ENCODE peak calls at places on chromosomes 2 and 18, in four cellular contexts. One of them, this sample, is unnamed.

GRCh38 chr2:47225061-47225783 is 70.1 kb upstream of the STPG4 start:
- DNase-seq in Panc1: peak; percentile 41
- DNase-seq in HepG2: peak; percentile 97
- DNase-seq in K562: peak; percentile 63
- DNase-seq in this sample: peak; percentile 3

GRCh38 chr2:121696410-121696930 is 40.2 kb downstream of the NIFK start:
- DNase-seq in Panc1: no peak
- DNase-seq in HepG2: no peak
- DNase-seq in K562: no peak
- DNase-seq in this sample: no peak

GRCh38 chr18:25503567-25504081 is 151.7 kb upstream of the ZNF521 start:
- DNase-seq in Panc1: no peak
- DNase-seq in HepG2: peak; percentile 17
- DNase-seq in K562: no peak
- DNase-seq in this sample: peak; percentile 12

GRCh38 chr18:36311026-36311570 is 13.6 kb downstream of the FHOD3 start:
- DNase-seq in Panc1: no peak
- DNase-seq in HepG2: no peak
- DNase-seq in K562: no peak
- DNase-seq in this sample: no peak

GRCh38 chr2:171434671-171434980 is 600 bp downstream of the DCAF17 start:
- DNase-seq in Panc1: no peak
- DNase-seq in HepG2: peak; percentile 76
- DNase-seq in K562: no peak
- DNase-seq in this sample: no peak

GRCh38 chr18:44789704-44790103 is 109.0 kb downstream of the SETBP1 start:
- DNase-seq in Panc1: no peak
- DNase-seq in HepG2: peak; percentile 43
- DNase-seq in K562: no peak
- DNase-seq in this sample: no peak

GRCh38 chr2:188975497-188976102 is 1.4 kb downstream of the COL3A1 start:
- DNase-seq in Panc1: no peak
- DNase-seq in HepG2: no peak
- DNase-seq in K562: no peak
- DNase-seq in this sample: no peak

GRCh38 chr2:32835148-32835547 is 111.6 kb upstream of the LTBP1 start:
- DNase-seq in Panc1: no peak
- DNase-seq in HepG2: no peak
- DNase-seq in K562: no peak
- DNase-seq in this sample: no peak

GRCh38 chr2:24543252-24543651 is 52.2 kb downstream of the NCOA1 start:
- DNase-seq in Panc1: no peak
- DNase-seq in HepG2: no peak
- DNase-seq in K562: no peak
- DNase-seq in this sample: no peak

GRCh38 chr18:52670903-52671302 is 330.9 kb downstream of the DCC start:
- DNase-seq in Panc1: no peak
- DNase-seq in HepG2: peak; percentile 4
- DNase-seq in K562: no peak
- DNase-seq in this sample: no peak

GRCh38 chr2:68669651-68670050 is 26.3 kb downstream of the PROKR1 start:
- DNase-seq in Panc1: no peak
- DNase-seq in HepG2: no peak
- DNase-seq in K562: no peak
- DNase-seq in this sample: no peak

GRCh38 chr2:174846941-174847938 is 83.0 kb upstream of the CHRNA1 start:
- DNase-seq in Panc1: no peak
- DNase-seq in HepG2: no peak
- DNase-seq in K562: no peak
- DNase-seq in this sample: no peak

GRCh38 chr2:79669714-79670113 is 156.9 kb downstream of the CTNNA2 start:
- DNase-seq in Panc1: no peak
- DNase-seq in HepG2: no peak
- DNase-seq in K562: no peak
- DNase-seq in this sample: no peak

GRCh38 chr2:46800218-46800617 is 115.4 kb downstream of the MCFD2 start:
- DNase-seq in Panc1: no peak
- DNase-seq in HepG2: no peak
- DNase-seq in K562: no peak
- DNase-seq in this sample: no peak

GRCh38 chr18:53861185-53861584 is 363.3 kb downstream of the MBD2 start:
- DNase-seq in Panc1: no peak
- DNase-seq in HepG2: no peak
- DNase-seq in K562: no peak
- DNase-seq in this sample: no peak

GRCh38 chr18:44876024-44876423 is 195.3 kb downstream of the SETBP1 start:
- DNase-seq in Panc1: no peak
- DNase-seq in HepG2: no peak
- DNase-seq in K562: no peak
- DNase-seq in this sample: no peak

GRCh38 chr2:20551231-20551944 is 99.5 kb downstream of the HS1BP3 start:
- DNase-seq in Panc1: no peak
- DNase-seq in HepG2: no peak
- DNase-seq in K562: no peak
- DNase-seq in this sample: no peak

GRCh38 chr2:229622495-229623355 is 91.6 kb downstream of the DNER start:
- DNase-seq in Panc1: no peak
- DNase-seq in HepG2: no peak
- DNase-seq in K562: no peak
- DNase-seq in this sample: no peak

GRCh38 chr2:182973441-182974352 is 64.6 kb downstream of the NCKAP1 start:
- DNase-seq in Panc1: no peak
- DNase-seq in HepG2: peak; percentile 63
- DNase-seq in K562: no peak
- DNase-seq in this sample: no peak

GRCh38 chr18:69528439-69528838 is 127.8 kb downstream of the DOK6 start:
- DNase-seq in Panc1: no peak
- DNase-seq in HepG2: no peak
- DNase-seq in K562: no peak
- DNase-seq in this sample: no peak

GRCh38 chr18:69935319-69936190 is 12.1 kb downstream of the CD226 start:
- DNase-seq in Panc1: no peak
- DNase-seq in HepG2: peak; percentile 89
- DNase-seq in K562: no peak
- DNase-seq in this sample: peak; percentile 2

GRCh38 chr2:152740743-152741328 is 22.4 kb downstream of the ARL6IP6 start:
- DNase-seq in Panc1: peak; percentile 42
- DNase-seq in HepG2: peak; percentile 71
- DNase-seq in K562: peak; percentile 49
- DNase-seq in this sample: peak; percentile 49

GRCh38 chr2:26988165-26988879 is 17.9 kb downstream of the MAPRE3 start:
- DNase-seq in Panc1: no peak
- DNase-seq in HepG2: no peak
- DNase-seq in K562: no peak
- DNase-seq in this sample: no peak

GRCh38 chr2:42232024-42232423 is 62.9 kb downstream of the EML4 start:
- DNase-seq in Panc1: no peak
- DNase-seq in HepG2: no peak
- DNase-seq in K562: no peak
- DNase-seq in this sample: no peak

GRCh38 chr2:39851691-39852110 is 72.6 kb upstream of the THUMPD2 start:
- DNase-seq in Panc1: no peak
- DNase-seq in HepG2: no peak
- DNase-seq in K562: no peak
- DNase-seq in this sample: no peak

GRCh38 chr2:56185582-56186046 is 1.8 kb downstream of the CCDC85A start:
- DNase-seq in Panc1: no peak
- DNase-seq in HepG2: no peak
- DNase-seq in K562: no peak
- DNase-seq in this sample: no peak

GRCh38 chr2:101330253-101330921 is 21.9 kb upstream of the RNF149 start:
- DNase-seq in Panc1: no peak
- DNase-seq in HepG2: peak; percentile 92
- DNase-seq in K562: no peak
- DNase-seq in this sample: no peak

GRCh38 chr2:10787176-10787968 is 25.2 kb downstream of the PDIA6 start:
- DNase-seq in Panc1: no peak
- DNase-seq in HepG2: peak; percentile 27
- DNase-seq in K562: no peak
- DNase-seq in this sample: no peak

GRCh38 chr2:53088062-53088461 is 679.5 kb upstream of the CHAC2 start:
- DNase-seq in Panc1: no peak
- DNase-seq in HepG2: no peak
- DNase-seq in K562: no peak
- DNase-seq in this sample: no peak

GRCh38 chr2:71800106-71800809 is 346.9 kb downstream of the DYSF start:
- DNase-seq in Panc1: no peak
- DNase-seq in HepG2: no peak
- DNase-seq in K562: no peak
- DNase-seq in this sample: no peak

GRCh38 chr18:14086459-14087231 is 45.6 kb downstream of the ZNF519 start:
- DNase-seq in Panc1: no peak
- DNase-seq in HepG2: peak; percentile 50
- DNase-seq in K562: peak; percentile 23
- DNase-seq in this sample: no peak

GRCh38 chr2:25215948-25216679 is 47.7 kb upstream of the POMC start:
- DNase-seq in Panc1: no peak
- DNase-seq in HepG2: no peak
- DNase-seq in K562: no peak
- DNase-seq in this sample: no peak

GRCh38 chr2:239412914-239413603 is 12.2 kb upstream of the HDAC4 start:
- DNase-seq in Panc1: no peak
- DNase-seq in HepG2: no peak
- DNase-seq in K562: no peak
- DNase-seq in this sample: no peak

GRCh38 chr18:45413180-45413836 is 202.0 kb upstream of the SLC14A2 start:
- DNase-seq in Panc1: no peak
- DNase-seq in HepG2: no peak
- DNase-seq in K562: no peak
- DNase-seq in this sample: no peak

GRCh38 chr2:44250376-44250775 is 24.9 kb upstream of the SLC3A1 start:
- DNase-seq in Panc1: no peak
- DNase-seq in HepG2: no peak
- DNase-seq in K562: no peak
- DNase-seq in this sample: no peak

DNA sequence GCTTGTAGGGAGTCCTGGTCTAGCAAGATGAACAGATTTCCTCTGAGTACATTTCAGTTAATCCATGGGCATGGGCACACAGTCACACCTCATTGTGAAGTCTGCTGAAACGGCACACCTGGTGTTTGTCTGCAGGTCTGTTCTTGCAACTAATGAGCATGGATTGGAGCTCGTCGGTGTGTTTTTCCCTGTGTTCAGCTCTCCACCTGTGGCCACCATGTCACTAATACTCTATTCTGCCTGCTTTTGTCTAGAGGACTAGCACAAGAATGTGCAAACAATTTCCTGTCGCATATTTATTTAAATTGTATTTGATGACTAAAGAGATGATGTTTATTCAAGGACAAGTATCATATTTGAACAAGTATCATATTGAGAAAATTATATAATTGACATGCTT is 24.5 kb upstream of the PPP4R1 start:
- DNase-seq in Panc1: no peak
- DNase-seq in HepG2: no peak
- DNase-seq in K562: no peak
- DNase-seq in this sample: no peak
- TF ChIP-seq TCF7L2 in Panc1: no peak
- TF ChIP-seq TCF7L2 in HepG2: no peak
- TF ChIP-seq TCF7L2 in K562: no peak
- TF ChIP-seq TCF7L2 in this sample: no peak

GRCh38 chr2:49770919-49771318 is 616.6 kb upstream of the FSHR start:
- DNase-seq in Panc1: no peak
- DNase-seq in HepG2: peak; percentile 53
- DNase-seq in K562: no peak
- DNase-seq in this sample: no peak
- TF ChIP-seq TCF7L2 in Panc1: no peak
- TF ChIP-seq TCF7L2 in HepG2: no peak
- TF ChIP-seq TCF7L2 in K562: no peak
- TF ChIP-seq TCF7L2 in this sample: no peak

DNA sequence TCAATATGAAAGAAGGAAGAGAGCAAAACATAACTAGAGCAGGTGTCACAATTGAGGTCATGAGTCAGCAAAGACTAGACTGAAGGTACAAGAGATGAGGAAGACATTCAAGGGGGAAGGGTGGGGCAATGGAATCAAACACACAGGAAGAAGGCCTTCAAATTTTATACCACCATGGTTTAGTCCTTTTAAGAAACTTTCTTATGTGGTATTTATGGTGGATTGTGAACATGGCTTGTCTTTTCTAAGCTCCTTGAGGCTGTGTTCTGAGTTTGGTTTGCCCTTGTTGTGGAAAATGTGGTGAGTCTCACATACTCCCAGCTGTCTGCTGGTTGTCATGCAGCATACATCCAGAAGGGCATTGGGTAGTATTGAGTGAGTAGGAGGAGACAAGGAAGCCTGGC is 62.1 kb downstream of the NABP1 start:
- DNase-seq in Panc1: no peak
- DNase-seq in HepG2: no peak
- DNase-seq in K562: no peak
- DNase-seq in this sample: no peak
- TF ChIP-seq TCF7L2 in Panc1: no peak
- TF ChIP-seq TCF7L2 in HepG2: no peak
- TF ChIP-seq TCF7L2 in K562: no peak
- TF ChIP-seq TCF7L2 in this sample: no peak

GRCh38 chr18:51278045-51278649 is 80.7 kb upstream of the MEX3C start:
- DNase-seq in Panc1: peak; percentile 2
- DNase-seq in HepG2: peak; percentile 47
- DNase-seq in K562: peak; percentile 46
- DNase-seq in this sample: peak; percentile 57
- TF ChIP-seq TCF7L2 in Panc1: no peak
- TF ChIP-seq TCF7L2 in HepG2: no peak
- TF ChIP-seq TCF7L2 in K562: no peak
- TF ChIP-seq TCF7L2 in this sample: peak; percentile 80

DNA sequence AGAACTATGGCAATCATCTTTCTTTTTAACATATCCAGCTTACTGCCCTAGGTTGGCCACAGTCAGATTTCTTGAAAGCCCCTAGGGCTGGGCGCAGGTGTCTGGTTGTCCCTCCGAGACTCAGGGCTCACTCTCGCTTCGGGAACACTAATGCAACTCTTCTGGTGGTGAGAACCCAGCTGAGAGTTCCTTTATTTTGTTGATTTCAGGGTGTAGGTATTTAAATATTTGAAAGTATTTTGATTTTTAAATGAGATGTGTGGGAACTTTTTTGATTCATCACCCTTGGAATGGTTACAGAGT is 40.7 kb downstream of the INPP4A start:
- DNase-seq in Panc1: no peak
- DNase-seq in HepG2: no peak
- DNase-seq in K562: no peak
- DNase-seq in this sample: no peak
- TF ChIP-seq TCF7L2 in Panc1: no peak
- TF ChIP-seq TCF7L2 in HepG2: no peak
- TF ChIP-seq TCF7L2 in K562: no peak
- TF ChIP-seq TCF7L2 in this sample: no peak

DNA sequence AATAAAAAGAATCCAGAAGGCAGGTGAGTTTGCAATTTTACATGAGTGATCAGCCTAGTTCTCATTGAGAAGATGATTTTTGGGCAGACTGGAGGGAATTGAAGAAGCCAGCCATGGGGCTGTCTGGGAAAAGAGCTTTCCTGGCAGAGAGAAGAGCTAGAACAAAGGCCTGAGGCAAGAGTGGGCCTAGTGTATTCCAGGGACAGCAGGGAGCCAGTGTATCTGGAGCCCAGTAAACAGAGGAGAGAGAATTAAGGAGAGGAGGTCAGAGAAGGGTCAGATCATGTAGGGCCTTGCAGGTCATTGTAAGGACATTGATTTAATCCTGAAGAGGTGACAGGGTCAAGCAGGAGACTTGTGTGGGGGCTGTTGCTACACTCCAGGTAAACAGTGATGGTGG is 195.8 kb downstream of the SATB2 start:
- DNase-seq in Panc1: no peak
- DNase-seq in HepG2: no peak
- DNase-seq in K562: no peak
- DNase-seq in this sample: no peak
- TF ChIP-seq TCF7L2 in Panc1: no peak
- TF ChIP-seq TCF7L2 in HepG2: no peak
- TF ChIP-seq TCF7L2 in K562: no peak
- TF ChIP-seq TCF7L2 in this sample: no peak

This sample was measured in HCT116.